ENCODE peak calls at places on chromosome 3, in nine cellular contexts. E is left lung; S is A549; T is tibial nerve; G is GM23338; V is CD8-positive, alpha-beta memory T cell; U is body of pancreas; Q is colonic mucosa; B is CD4-positive, CD25-positive, alpha-beta regulatory T cell. W is an unnamed sample.

GRCh38 chr3:194971009-194971408 is 285.3 kb downstream of the FAM43A start:
- DNase-seq in E (no peak), S (no peak), T (no peak), G (no peak), V (no peak), U (no peak), Q (peak), B (no peak), W (no peak)

GRCh38 chr3:133941390-133941789 is 45.7 kb upstream of the RAB6B start:
- DNase-seq in E (no peak), S (no peak), T (no peak), G (peak), V (no peak), U (no peak), Q (no peak), B (no peak), W (no peak)

GRCh38 chr3:81886081-81886480 is 124.6 kb upstream of the GBE1 start:
- DNase-seq in E (no peak), S (no peak), T (no peak), G (no peak), V (no peak), U (no peak), Q (no peak), B (no peak), W (no peak)

GRCh38 chr3:87607234-87607633 is 330.9 kb upstream of the POU1F1 start:
- DNase-seq in E (no peak), S (no peak), T (no peak), G (no peak), V (no peak), U (no peak), Q (no peak), B (no peak), W (no peak)

GRCh38 chr3:45984331-45985312 is 11.0 kb downstream of the FYCO1 start:
- DNase-seq in E (no peak), S (no peak), T (peak), G (no peak), V (no peak), U (no peak), Q (no peak), B (no peak), W (no peak)

GRCh38 chr3:159260049-159260662 is 458.3 kb downstream of the MFSD1 start:
- DNase-seq in E (no peak), S (peak), T (no peak), G (peak), V (no peak), U (peak), Q (peak), B (peak), W (peak)

GRCh38 chr3:122619040-122619439 is 41.6 kb downstream of the PARP15 start:
- DNase-seq in E (no peak), S (no peak), T (no peak), G (no peak), V (no peak), U (no peak), Q (no peak), B (no peak), W (no peak)

GRCh38 chr3:43855674-43856299 is 165.0 kb downstream of the ABHD5 start:
- DNase-seq in E (peak), S (peak), T (no peak), G (peak), V (no peak), U (peak), Q (peak), B (peak), W (peak)

GRCh38 chr3:142275856-142276255 is 50.5 kb upstream of the GK5 start:
- DNase-seq in E (no peak), S (no peak), T (no peak), G (no peak), V (no peak), U (no peak), Q (no peak), B (no peak), W (no peak)

GRCh38 chr3:154122912-154123559 is 1.8 kb downstream of the ARHGEF26 start:
- DNase-seq in E (no peak), S (no peak), T (no peak), G (peak), V (no peak), U (peak), Q (no peak), B (no peak), W (peak)

GRCh38 chr3:108461641-108462040 is 48.8 kb downstream of the MYH15 start:
- DNase-seq in E (no peak), S (no peak), T (no peak), G (no peak), V (no peak), U (no peak), Q (no peak), B (no peak), W (peak)

GRCh38 chr3:124858275-124858674 is 28.9 kb downstream of the ITGB5 start:
- DNase-seq in E (no peak), S (no peak), T (no peak), G (no peak), V (no peak), U (no peak), Q (no peak), B (no peak), W (no peak)

GRCh38 chr3:136251511-136251910 is 1.4 kb downstream of the PCCB start:
- DNase-seq in E (no peak), S (no peak), T (no peak), G (no peak), V (no peak), U (peak), Q (no peak), B (no peak), W (no peak)

GRCh38 chr3:98005438-98005837 is 29.7 kb downstream of the GABRR3 start:
- DNase-seq in E (no peak), S (no peak), T (no peak), G (no peak), V (no peak), U (no peak), Q (no peak), B (no peak), W (no peak)

GRCh38 chr3:11847607-11848006 is 922 bp upstream of the TAMM41 start:
- DNase-seq in E (no peak), S (no peak), T (no peak), G (no peak), V (no peak), U (peak), Q (no peak), B (peak), W (peak)

GRCh38 chr3:76938962-76939361 is 100.9 kb upstream of the ROBO2 start:
- DNase-seq in E (no peak), S (no peak), T (no peak), G (no peak), V (no peak), U (no peak), Q (no peak), B (no peak), W (no peak)

GRCh38 chr3:116445291-116445841 is at the start of gene LSAMP:
- DNase-seq in E (peak), S (no peak), T (no peak), G (peak), V (no peak), U (no peak), Q (no peak), B (no peak), W (peak)

GRCh38 chr3:145191543-145191942 is 969.4 kb downstream of the PLOD2 start:
- DNase-seq in E (no peak), S (no peak), T (no peak), G (no peak), V (no peak), U (no peak), Q (no peak), B (no peak), W (no peak)

GRCh38 chr3:63662011-63662410 is 9.5 kb downstream of the SNTN start:
- DNase-seq in E (no peak), S (no peak), T (no peak), G (peak), V (no peak), U (no peak), Q (no peak), B (no peak), W (no peak)

GRCh38 chr3:130692455-130692854 is 54.2 kb downstream of the PIK3R4 start:
- DNase-seq in E (no peak), S (no peak), T (no peak), G (no peak), V (no peak), U (no peak), Q (no peak), B (no peak), W (no peak)

GRCh38 chr3:25527796-25528195 is 99.7 kb downstream of the RARB start:
- DNase-seq in E (no peak), S (no peak), T (no peak), G (no peak), V (no peak), U (no peak), Q (no peak), B (no peak), W (no peak)

GRCh38 chr3:129346690-129347440 is 68.2 kb downstream of the HMCES start:
- DNase-seq in E (no peak), S (no peak), T (no peak), G (no peak), V (peak), U (no peak), Q (no peak), B (no peak), W (no peak)

GRCh38 chr3:39548282-39548681 is 80.8 kb downstream of the MOBP start:
- DNase-seq in E (no peak), S (no peak), T (no peak), G (no peak), V (no peak), U (no peak), Q (no peak), B (no peak), W (no peak)

GRCh38 chr3:101340591-101340990 is 20.2 kb upstream of the IMPG2 start:
- DNase-seq in E (no peak), S (no peak), T (no peak), G (no peak), V (no peak), U (no peak), Q (no peak), B (no peak), W (no peak)

GRCh38 chr3:58534592-58535494 is 2.1 kb downstream of the ACOX2 start:
- DNase-seq in E (no peak), S (no peak), T (no peak), G (no peak), V (no peak), U (no peak), Q (no peak), B (no peak), W (no peak)

GRCh38 chr3:1752205-1752604 is 346.5 kb upstream of the CNTN4 start:
- DNase-seq in E (no peak), S (no peak), T (no peak), G (no peak), V (no peak), U (no peak), Q (no peak), B (no peak), W (no peak)

GRCh38 chr3:4597204-4597985 is 104.2 kb downstream of the ITPR1 start:
- DNase-seq in E (no peak), S (no peak), T (no peak), G (no peak), V (no peak), U (no peak), Q (no peak), B (no peak), W (no peak)

GRCh38 chr3:10459954-10460754 is 45.2 kb downstream of the ATP2B2 start:
- DNase-seq in E (peak), S (peak), T (no peak), G (peak), V (peak), U (no peak), Q (peak), B (peak), W (peak)

GRCh38 chr3:45949432-45949831 is 6.2 kb downstream of the CXCR6 start:
- DNase-seq in E (no peak), S (no peak), T (no peak), G (no peak), V (no peak), U (no peak), Q (no peak), B (no peak), W (no peak)

GRCh38 chr3:195045481-195045880 is 225.5 kb downstream of the XXYLT1 start:
- DNase-seq in E (no peak), S (no peak), T (no peak), G (no peak), V (no peak), U (no peak), Q (no peak), B (no peak), W (no peak)

GRCh38 chr3:52398670-52399081 is 46.2 kb downstream of the SEMA3G start:
- DNase-seq in E (no peak), S (no peak), T (no peak), G (no peak), V (no peak), U (no peak), Q (no peak), B (no peak), W (no peak)

GRCh38 chr3:124429129-124429815 is 301.0 kb upstream of the UMPS start:
- DNase-seq in E (no peak), S (peak), T (no peak), G (no peak), V (no peak), U (no peak), Q (no peak), B (no peak), W (peak)

GRCh38 chr3:160754371-160754854 is 1.6 kb upstream of the PPM1L start:
- DNase-seq in E (peak), S (peak), T (peak), G (peak), V (peak), U (peak), Q (peak), B (peak), W (peak)

GRCh38 chr3:90136468-90137191 is 1029.2 kb downstream of the EPHA3 start:
- DNase-seq in E (no peak), S (no peak), T (no peak), G (no peak), V (no peak), U (peak), Q (peak), B (no peak), W (no peak)

GRCh38 chr3:106758459-106758858 is 618.8 kb upstream of the CCDC54 start:
- DNase-seq in E (no peak), S (no peak), T (no peak), G (no peak), V (no peak), U (no peak), Q (no peak), B (no peak), W (no peak)
- H3K27ac ChIP-seq in E (no peak), S (no peak), T (no peak), G (no peak), V (no peak), U (no peak), Q (no peak), B (no peak), W (no peak)

GRCh38 chr3:53493997-53494791 is at the start of gene CACNA1D:
- DNase-seq in E (peak), S (no peak), T (no peak), G (peak), V (no peak), U (peak), Q (peak), B (no peak), W (peak)
- H3K4me3 ChIP-seq in E (peak), S (peak), T (peak), G (peak), V (no peak), U (peak), Q (peak), B (no peak), W (no peak)

GRCh38 chr3:178139116-178139515 is 397.1 kb upstream of the KCNMB2 start:
- DNase-seq in E (no peak), S (no peak), T (no peak), G (no peak), V (no peak), U (no peak), Q (no peak), B (no peak), W (no peak)

GRCh38 chr3:178140491-178140890 is 395.7 kb upstream of the KCNMB2 start:
- DNase-seq in E (no peak), S (no peak), T (no peak), G (no peak), V (no peak), U (no peak), Q (no peak), B (no peak), W (no peak)

GRCh38 chr3:178131801-178132200 is 404.4 kb upstream of the KCNMB2 start:
- DNase-seq in E (no peak), S (no peak), T (no peak), G (no peak), V (no peak), U (no peak), Q (no peak), B (no peak), W (no peak)

GRCh38 chr3:178137831-178138230 is 398.4 kb upstream of the KCNMB2 start:
- DNase-seq in E (no peak), S (no peak), T (no peak), G (no peak), V (no peak), U (no peak), Q (no peak), B (no peak), W (no peak)

DNA sequence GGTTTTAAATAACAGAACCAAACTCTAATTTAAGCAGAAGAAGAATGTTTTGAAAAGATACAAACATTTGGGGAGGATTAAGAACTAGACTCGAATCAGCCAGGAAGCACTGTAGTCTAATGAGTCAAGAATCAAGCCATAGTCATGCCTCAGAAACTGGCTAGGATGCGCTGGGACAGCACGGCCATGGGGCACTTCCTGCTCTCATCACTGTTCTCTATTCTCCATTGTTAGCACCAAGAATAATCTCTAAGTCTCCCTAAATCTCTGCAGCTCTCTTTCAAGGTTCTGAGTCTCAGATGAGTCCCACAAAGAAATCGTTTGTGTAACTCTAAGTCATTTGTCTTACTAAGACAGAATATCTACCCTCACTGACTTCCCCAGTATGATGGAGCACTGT is 399.0 kb upstream of the KCNMB2 start:
- DNase-seq in E (no peak), S (no peak), T (no peak), G (no peak), V (no peak), U (no peak), Q (no peak), B (no peak), W (no peak)
- H3K27ac ChIP-seq in E (no peak), S (no peak), T (no peak), G (no peak), V (no peak), U (no peak), Q (no peak), B (no peak), W (no peak)

GRCh38 chr3:48660800-48661400 is 1.8 kb downstream of the CELSR3 start:
- DNase-seq in E (no peak), S (no peak), T (no peak), G (peak), V (no peak), U (no peak), Q (no peak), B (no peak), W (no peak)

GRCh38 chr3:48663489-48664312 is 1.0 kb upstream of the CELSR3 start:
- DNase-seq in E (peak), S (peak), T (peak), G (peak), V (peak), U (peak), Q (peak), B (peak), W (peak)

GRCh38 chr3:48661501-48662139 is 1.1 kb downstream of the CELSR3 start:
- DNase-seq in E (peak), S (peak), T (peak), G (peak), V (peak), U (peak), Q (peak), B (peak), W (peak)

GRCh38 chr3:48662753-48663488 is at the start of gene CELSR3:
- DNase-seq in E (peak), S (peak), T (peak), G (peak), V (peak), U (peak), Q (peak), B (peak), W (peak)

GRCh38 chr3:48662140-48662752 is 440 bp downstream of the CELSR3 start:
- DNase-seq in E (no peak), S (no peak), T (no peak), G (peak), V (no peak), U (no peak), Q (no peak), B (no peak), W (no peak)
- H3K4me3 ChIP-seq in E (no peak), S (peak), T (peak), G (peak), V (no peak), U (no peak), Q (no peak), B (no peak), W (no peak)

DNA sequence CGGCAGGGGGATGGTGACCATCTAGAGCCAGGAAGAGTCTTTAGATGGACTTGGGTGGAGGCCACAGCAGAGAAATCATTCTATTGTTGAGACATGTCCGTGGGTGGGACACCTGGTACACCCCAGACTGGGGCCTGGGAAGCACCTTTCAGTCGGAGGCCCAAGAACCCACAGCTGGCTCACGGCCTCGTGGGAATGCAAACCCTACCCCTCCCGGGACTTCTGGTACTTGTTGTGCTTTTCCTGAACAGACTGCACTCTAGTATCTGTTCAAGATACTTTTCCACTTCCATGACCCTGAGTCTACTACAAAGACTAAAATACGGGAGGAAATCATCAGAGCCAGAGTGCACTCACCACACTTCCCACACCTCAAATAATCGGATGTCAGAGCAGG is 60.7 kb downstream of the BDH1 start:
- DNase-seq in E (no peak), S (no peak), T (no peak), G (no peak), V (no peak), U (no peak), Q (no peak), B (no peak), W (no peak)
- H3K27ac ChIP-seq in E (no peak), S (no peak), T (no peak), G (no peak), V (no peak), U (no peak), Q (peak), B (no peak), W (no peak)

GRCh38 chr3:48430359-48431101 is 644 bp upstream of the PLXNB1 start:
- DNase-seq in E (no peak), S (no peak), T (no peak), G (no peak), V (peak), U (no peak), Q (no peak), B (no peak), W (no peak)
- H3K4me3 ChIP-seq in E (no peak), S (peak), T (peak), G (peak), V (no peak), U (no peak), Q (peak), B (no peak), W (peak)